ENCODE peak calls at places on chromosomes 1 and 21, in eight cellular contexts. One of them, this sample, is unnamed.

GRCh38 chr1:21891621-21892479 is 45.3 kb downstream of the HSPG2 start:
- DNase-seq in fibroblast of mammary gland: no peak
- DNase-seq in B cell: no peak
- DNase-seq in heart left ventricle: no peak
- DNase-seq in endodermal cell: no peak
- DNase-seq in kidney epithelial cell: no peak
- DNase-seq in epithelial cell of proximal tubule: no peak
- DNase-seq in H9: no peak
- DNase-seq in this sample: no peak

GRCh38 chr21:26769613-26770188 is 75.5 kb downstream of the ADAMTS1 start:
- DNase-seq in fibroblast of mammary gland: peak
- DNase-seq in B cell: no peak
- DNase-seq in heart left ventricle: no peak
- DNase-seq in endodermal cell: no peak
- DNase-seq in kidney epithelial cell: no peak
- DNase-seq in epithelial cell of proximal tubule: no peak
- DNase-seq in H9: no peak
- DNase-seq in this sample: no peak

GRCh38 chr1:222081859-222082258 is 340.0 kb upstream of the DUSP10 start:
- DNase-seq in fibroblast of mammary gland: peak
- DNase-seq in B cell: no peak
- DNase-seq in heart left ventricle: no peak
- DNase-seq in endodermal cell: no peak
- DNase-seq in kidney epithelial cell: no peak
- DNase-seq in epithelial cell of proximal tubule: no peak
- DNase-seq in H9: no peak
- DNase-seq in this sample: no peak

GRCh38 chr1:38327559-38327973 is 281.0 kb upstream of the POU3F1 start:
- DNase-seq in fibroblast of mammary gland: no peak
- DNase-seq in B cell: no peak
- DNase-seq in heart left ventricle: no peak
- DNase-seq in endodermal cell: no peak
- DNase-seq in kidney epithelial cell: no peak
- DNase-seq in epithelial cell of proximal tubule: no peak
- DNase-seq in H9: no peak
- DNase-seq in this sample: no peak

GRCh38 chr1:214361636-214362035 is 80.7 kb downstream of the SMYD2 start:
- DNase-seq in fibroblast of mammary gland: no peak
- DNase-seq in B cell: no peak
- DNase-seq in heart left ventricle: no peak
- DNase-seq in endodermal cell: peak
- DNase-seq in kidney epithelial cell: no peak
- DNase-seq in epithelial cell of proximal tubule: no peak
- DNase-seq in H9: no peak
- DNase-seq in this sample: no peak

GRCh38 chr1:156122519-156123355 is 8.2 kb downstream of the LMNA start:
- DNase-seq in fibroblast of mammary gland: peak
- DNase-seq in B cell: no peak
- DNase-seq in heart left ventricle: peak
- DNase-seq in endodermal cell: peak
- DNase-seq in kidney epithelial cell: no peak
- DNase-seq in epithelial cell of proximal tubule: no peak
- DNase-seq in H9: no peak
- DNase-seq in this sample: no peak

GRCh38 chr1:229192031-229192430 is 78.9 kb upstream of the RAB4A start:
- DNase-seq in fibroblast of mammary gland: peak
- DNase-seq in B cell: no peak
- DNase-seq in heart left ventricle: no peak
- DNase-seq in endodermal cell: no peak
- DNase-seq in kidney epithelial cell: no peak
- DNase-seq in epithelial cell of proximal tubule: no peak
- DNase-seq in H9: no peak
- DNase-seq in this sample: no peak

GRCh38 chr1:55088413-55088812 is 49.1 kb downstream of the PCSK9 start:
- DNase-seq in fibroblast of mammary gland: no peak
- DNase-seq in B cell: no peak
- DNase-seq in heart left ventricle: no peak
- DNase-seq in endodermal cell: no peak
- DNase-seq in kidney epithelial cell: no peak
- DNase-seq in epithelial cell of proximal tubule: no peak
- DNase-seq in H9: no peak
- DNase-seq in this sample: no peak

GRCh38 chr1:160520999-160521398 is 2.1 kb downstream of the SLAMF6 start:
- DNase-seq in fibroblast of mammary gland: no peak
- DNase-seq in B cell: no peak
- DNase-seq in heart left ventricle: no peak
- DNase-seq in endodermal cell: no peak
- DNase-seq in kidney epithelial cell: no peak
- DNase-seq in epithelial cell of proximal tubule: no peak
- DNase-seq in H9: no peak
- DNase-seq in this sample: no peak

GRCh38 chr1:55131801-55132200 is 83.4 kb downstream of the USP24 start:
- DNase-seq in fibroblast of mammary gland: peak
- DNase-seq in B cell: no peak
- DNase-seq in heart left ventricle: no peak
- DNase-seq in endodermal cell: no peak
- DNase-seq in kidney epithelial cell: no peak
- DNase-seq in epithelial cell of proximal tubule: no peak
- DNase-seq in H9: no peak
- DNase-seq in this sample: no peak

GRCh38 chr1:234886081-234886874 is 242.4 kb downstream of the TOMM20 start:
- DNase-seq in fibroblast of mammary gland: peak
- DNase-seq in B cell: no peak
- DNase-seq in heart left ventricle: no peak
- DNase-seq in endodermal cell: no peak
- DNase-seq in kidney epithelial cell: no peak
- DNase-seq in epithelial cell of proximal tubule: no peak
- DNase-seq in H9: no peak
- DNase-seq in this sample: no peak

GRCh38 chr1:209659909-209660308 is 7.7 kb upstream of the LAMB3 start:
- DNase-seq in fibroblast of mammary gland: no peak
- DNase-seq in B cell: no peak
- DNase-seq in heart left ventricle: no peak
- DNase-seq in endodermal cell: no peak
- DNase-seq in kidney epithelial cell: no peak
- DNase-seq in epithelial cell of proximal tubule: peak
- DNase-seq in H9: no peak
- DNase-seq in this sample: no peak

GRCh38 chr1:6082430-6082971 is 36.8 kb downstream of the KCNAB2 start:
- DNase-seq in fibroblast of mammary gland: peak
- DNase-seq in B cell: no peak
- DNase-seq in heart left ventricle: no peak
- DNase-seq in endodermal cell: no peak
- DNase-seq in kidney epithelial cell: no peak
- DNase-seq in epithelial cell of proximal tubule: no peak
- DNase-seq in H9: no peak
- DNase-seq in this sample: no peak

DNA sequence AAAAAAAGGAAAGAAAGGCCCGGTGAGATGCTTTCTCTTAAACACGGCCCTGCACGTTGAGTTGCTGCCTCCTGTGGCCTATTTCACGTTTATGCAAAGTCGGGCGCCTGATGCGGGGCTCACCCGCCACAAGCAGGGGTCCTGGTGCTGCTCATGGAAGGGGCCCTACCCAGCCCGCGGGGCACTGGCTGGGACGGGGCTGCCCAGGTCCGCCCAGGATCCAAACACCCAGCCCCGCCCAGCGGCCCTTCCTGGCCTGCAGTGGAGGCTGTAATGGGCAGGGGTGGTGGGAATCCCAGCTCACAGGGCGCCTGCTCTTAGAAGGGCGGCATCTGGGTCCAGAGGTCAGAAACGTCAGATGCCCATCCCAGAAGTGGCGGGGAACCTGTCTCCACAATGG is 1.6 kb downstream of the COL6A2 start:
- DNase-seq in fibroblast of mammary gland: peak
- DNase-seq in B cell: peak
- DNase-seq in heart left ventricle: peak
- DNase-seq in endodermal cell: peak
- DNase-seq in kidney epithelial cell: no peak
- DNase-seq in epithelial cell of proximal tubule: no peak
- DNase-seq in H9: peak
- DNase-seq in this sample: peak
- TF ChIP-seq CTCF in fibroblast of mammary gland: no peak
- TF ChIP-seq CTCF in B cell: no peak
- TF ChIP-seq CTCF in heart left ventricle: no peak
- TF ChIP-seq CTCF in endodermal cell: peak
- TF ChIP-seq CTCF in kidney epithelial cell: no peak
- TF ChIP-seq CTCF in epithelial cell of proximal tubule: peak
- TF ChIP-seq CTCF in H9: no peak
- TF ChIP-seq CTCF in this sample: no peak

GRCh38 chr1:232533328-232533727 is 96.6 kb downstream of the SIPA1L2 start:
- DNase-seq in fibroblast of mammary gland: no peak
- DNase-seq in B cell: no peak
- DNase-seq in heart left ventricle: no peak
- DNase-seq in endodermal cell: no peak
- DNase-seq in kidney epithelial cell: no peak
- DNase-seq in epithelial cell of proximal tubule: no peak
- DNase-seq in H9: no peak
- DNase-seq in this sample: no peak
- TF ChIP-seq CTCF in fibroblast of mammary gland: no peak
- TF ChIP-seq CTCF in B cell: no peak
- TF ChIP-seq CTCF in heart left ventricle: no peak
- TF ChIP-seq CTCF in endodermal cell: no peak
- TF ChIP-seq CTCF in kidney epithelial cell: no peak
- TF ChIP-seq CTCF in epithelial cell of proximal tubule: no peak
- TF ChIP-seq CTCF in H9: no peak
- TF ChIP-seq CTCF in this sample: no peak

GRCh38 chr1:83857108-83857507 is 141.8 kb downstream of the TTLL7 start:
- DNase-seq in fibroblast of mammary gland: peak
- DNase-seq in B cell: no peak
- DNase-seq in heart left ventricle: no peak
- DNase-seq in endodermal cell: no peak
- DNase-seq in kidney epithelial cell: no peak
- DNase-seq in epithelial cell of proximal tubule: no peak
- DNase-seq in H9: no peak
- DNase-seq in this sample: no peak
- TF ChIP-seq CTCF in fibroblast of mammary gland: peak
- TF ChIP-seq CTCF in B cell: peak
- TF ChIP-seq CTCF in heart left ventricle: peak
- TF ChIP-seq CTCF in endodermal cell: peak
- TF ChIP-seq CTCF in kidney epithelial cell: peak
- TF ChIP-seq CTCF in epithelial cell of proximal tubule: peak
- TF ChIP-seq CTCF in H9: peak
- TF ChIP-seq CTCF in this sample: no peak

DNA sequence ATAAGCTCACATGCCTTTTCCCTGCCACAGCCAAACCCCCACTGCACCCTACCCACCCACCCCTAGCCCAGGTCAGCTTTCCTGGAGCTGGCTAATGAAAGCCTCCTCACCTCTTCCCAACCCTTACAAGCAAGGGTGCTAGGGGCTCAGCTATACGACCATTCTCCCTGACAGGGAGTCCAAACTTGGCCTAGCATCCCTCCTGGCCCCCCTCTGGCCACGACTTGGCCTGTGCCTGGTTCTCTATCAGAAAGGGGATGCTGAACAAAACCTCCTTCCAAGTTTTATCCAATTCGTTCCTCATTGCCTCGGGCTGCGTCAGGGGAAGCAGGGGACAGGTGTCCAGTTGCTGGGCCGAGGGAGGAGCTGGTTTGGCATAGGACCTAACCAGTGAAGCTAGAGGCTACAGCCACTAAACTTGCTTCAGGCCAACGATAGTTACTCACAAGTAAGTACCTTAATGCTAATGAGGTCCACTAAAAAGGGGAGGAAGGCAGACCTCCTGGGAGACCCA is 8.6 kb downstream of the TMEM81 start:
- DNase-seq in fibroblast of mammary gland: no peak
- DNase-seq in B cell: no peak
- DNase-seq in heart left ventricle: no peak
- DNase-seq in endodermal cell: no peak
- DNase-seq in kidney epithelial cell: no peak
- DNase-seq in epithelial cell of proximal tubule: no peak
- DNase-seq in H9: no peak
- DNase-seq in this sample: no peak
- TF ChIP-seq CTCF in fibroblast of mammary gland: no peak
- TF ChIP-seq CTCF in B cell: no peak
- TF ChIP-seq CTCF in heart left ventricle: no peak
- TF ChIP-seq CTCF in endodermal cell: no peak
- TF ChIP-seq CTCF in kidney epithelial cell: no peak
- TF ChIP-seq CTCF in epithelial cell of proximal tubule: no peak
- TF ChIP-seq CTCF in H9: no peak
- TF ChIP-seq CTCF in this sample: no peak

DNA sequence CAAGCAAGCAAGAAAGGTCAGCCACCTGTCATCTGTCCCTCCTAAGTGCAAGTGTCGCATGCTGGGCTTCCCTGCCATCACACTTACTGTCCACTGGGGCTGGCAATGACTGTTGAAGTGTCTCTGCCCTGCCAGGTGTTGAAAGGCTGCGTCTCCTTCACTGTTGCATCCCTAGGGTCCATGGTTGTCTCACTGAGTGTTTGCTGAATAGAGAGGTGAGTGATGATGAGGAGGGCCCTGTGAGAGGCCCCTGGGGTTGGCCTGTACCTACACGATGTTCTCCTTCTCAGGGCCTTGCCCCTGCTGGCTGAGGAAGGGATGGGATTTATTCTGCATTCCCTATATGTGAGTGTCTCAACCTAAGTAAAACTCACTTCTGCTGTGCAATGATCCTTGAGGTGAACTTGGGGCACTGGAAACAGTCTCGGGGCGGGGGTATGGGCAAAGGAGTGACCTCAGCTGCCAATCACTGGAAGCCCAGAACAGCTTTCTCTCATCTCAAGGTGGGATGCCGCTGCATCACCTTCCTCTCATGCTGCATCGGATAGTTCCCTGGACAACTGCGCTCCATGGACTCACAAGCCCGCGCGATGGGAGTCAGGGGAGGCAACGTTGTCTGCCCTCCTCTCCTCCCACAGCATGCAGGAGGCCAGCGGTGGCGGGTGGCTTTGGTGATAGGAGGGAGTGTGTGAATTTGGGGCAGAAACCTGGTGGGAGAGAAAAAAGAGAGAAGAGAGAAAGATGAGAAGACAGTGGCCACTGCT is 35.9 kb upstream of the SOX13 start:
- DNase-seq in fibroblast of mammary gland: no peak
- DNase-seq in B cell: no peak
- DNase-seq in heart left ventricle: no peak
- DNase-seq in endodermal cell: peak
- DNase-seq in kidney epithelial cell: no peak
- DNase-seq in epithelial cell of proximal tubule: no peak
- DNase-seq in H9: no peak
- DNase-seq in this sample: no peak
- TF ChIP-seq CTCF in fibroblast of mammary gland: peak
- TF ChIP-seq CTCF in B cell: no peak
- TF ChIP-seq CTCF in heart left ventricle: no peak
- TF ChIP-seq CTCF in endodermal cell: peak
- TF ChIP-seq CTCF in kidney epithelial cell: peak
- TF ChIP-seq CTCF in epithelial cell of proximal tubule: peak
- TF ChIP-seq CTCF in H9: peak
- TF ChIP-seq CTCF in this sample: no peak

GRCh38 chr1:30380625-30380984 is 342.8 kb downstream of the MATN1 start:
- DNase-seq in fibroblast of mammary gland: no peak
- DNase-seq in B cell: no peak
- DNase-seq in heart left ventricle: no peak
- DNase-seq in endodermal cell: no peak
- DNase-seq in kidney epithelial cell: no peak
- DNase-seq in epithelial cell of proximal tubule: no peak
- DNase-seq in H9: no peak
- DNase-seq in this sample: no peak
- TF ChIP-seq CTCF in fibroblast of mammary gland: no peak
- TF ChIP-seq CTCF in B cell: peak
- TF ChIP-seq CTCF in heart left ventricle: no peak
- TF ChIP-seq CTCF in endodermal cell: no peak
- TF ChIP-seq CTCF in kidney epithelial cell: no peak
- TF ChIP-seq CTCF in epithelial cell of proximal tubule: no peak
- TF ChIP-seq CTCF in H9: peak
- TF ChIP-seq CTCF in this sample: no peak

This sample was measured in natural killer cell.